ENCODE peak calls at places on chromosomes 2 and 18, in five cellular contexts. E is MM.1S; Z is CD4-positive, alpha-beta T cell; P is heart right ventricle; X is naive thymus-derived CD4-positive, alpha-beta T cell. R is an unnamed sample.

GRCh38 chr2:28360742-28361293 is 31.8 kb upstream of the FOSL2 start:
- DNase-seq in E (no peak), Z (no peak), P (peak; percentile 60), X (no peak), R (no peak)

GRCh38 chr18:69840445-69840844 is 107.2 kb downstream of the CD226 start:
- DNase-seq in E (no peak), Z (no peak), P (no peak), X (no peak), R (no peak)

GRCh38 chr18:61413388-61413787 is 80.2 kb downstream of the CDH20 start:
- DNase-seq in E (no peak), Z (no peak), P (no peak), X (no peak), R (no peak)

GRCh38 chr2:1775511-1776035 is 31.3 kb upstream of the PXDN start:
- DNase-seq in E (no peak), Z (no peak), P (no peak), X (no peak), R (no peak)

GRCh38 chr2:30230855-30231725 is at the start of gene LBH:
- DNase-seq in E (peak; percentile 46), Z (peak; percentile 88), P (peak; percentile 90), X (peak; percentile 90), R (no peak)

GRCh38 chr2:27636766-27637165 is 7.9 kb downstream of the GPN1 start:
- DNase-seq in E (no peak), Z (no peak), P (no peak), X (no peak), R (no peak)

GRCh38 chr2:101921319-101921960 is 70.3 kb upstream of the IL1R2 start:
- DNase-seq in E (no peak), Z (no peak), P (no peak), X (no peak), R (no peak)

GRCh38 chr2:210195066-210195852 is 24.1 kb upstream of the KANSL1L start:
- DNase-seq in E (peak; percentile 66), Z (no peak), P (no peak), X (no peak), R (peak; percentile 30)

GRCh38 chr2:29187926-29188325 is 72.7 kb downstream of the CLIP4 start:
- DNase-seq in E (no peak), Z (no peak), P (no peak), X (no peak), R (no peak)

GRCh38 chr2:165897074-165897683 is 56.4 kb downstream of the TTC21B start:
- DNase-seq in E (no peak), Z (no peak), P (no peak), X (no peak), R (no peak)

GRCh38 chr2:68362749-68363148 is 2.3 kb upstream of the PLEK start:
- DNase-seq in E (no peak), Z (no peak), P (no peak), X (no peak), R (no peak)

GRCh38 chr2:58925676-58926081 is 684.6 kb upstream of the FANCL start:
- DNase-seq in E (no peak), Z (no peak), P (no peak), X (no peak), R (no peak)

GRCh38 chr2:208556954-208557601 is 150.5 kb downstream of the PTH2R start:
- DNase-seq in E (no peak), Z (no peak), P (no peak), X (no peak), R (no peak)

GRCh38 chr2:230130668-230131364 is 62.1 kb upstream of the SLC16A14 start:
- DNase-seq in E (no peak), Z (no peak), P (peak; percentile 58), X (no peak), R (peak; percentile 61)

GRCh38 chr2:20144196-20144595 is 80.7 kb downstream of the SDC1 start:
- DNase-seq in E (no peak), Z (no peak), P (no peak), X (no peak), R (no peak)

GRCh38 chr2:71710367-71710766 is 257.0 kb downstream of the DYSF start:
- DNase-seq in E (no peak), Z (no peak), P (no peak), X (no peak), R (no peak)

GRCh38 chr2:177171418-177171865 is 41.2 kb upstream of the HNRNPA3 start:
- DNase-seq in E (no peak), Z (no peak), P (no peak), X (no peak), R (no peak)
- H3K27ac ChIP-seq in E (no peak overlapping the region), Z (no peak overlapping the region), P (no peak overlapping the region), X (no peak overlapping the region), R (peak overlapping the region; percentile 99)

GRCh38 chr2:9653485-9654271 is 22.9 kb upstream of the YWHAQ start:
- DNase-seq in E (no peak), Z (no peak), P (no peak), X (no peak), R (no peak)

GRCh38 chr2:9652898-9653479 is 22.2 kb upstream of the YWHAQ start:
- DNase-seq in E (no peak), Z (no peak), P (no peak), X (no peak), R (no peak)

GRCh38 chr2:9654429-9655100 is 23.8 kb upstream of the YWHAQ start:
- DNase-seq in E (no peak), Z (no peak), P (no peak), X (no peak), R (no peak)

GRCh38 chr2:9650119-9650821 is 19.5 kb upstream of the YWHAQ start:
- DNase-seq in E (no peak), Z (no peak), P (no peak), X (no peak), R (no peak)

GRCh38 chr2:9652267-9652666 is 21.5 kb upstream of the YWHAQ start:
- DNase-seq in E (no peak), Z (no peak), P (no peak), X (no peak), R (no peak)
- H3K27ac ChIP-seq in E (no peak overlapping the region), Z (no peak overlapping the region), P (no peak overlapping the region), X (no peak overlapping the region), R (peak overlapping the region; percentile 42)

DNA sequence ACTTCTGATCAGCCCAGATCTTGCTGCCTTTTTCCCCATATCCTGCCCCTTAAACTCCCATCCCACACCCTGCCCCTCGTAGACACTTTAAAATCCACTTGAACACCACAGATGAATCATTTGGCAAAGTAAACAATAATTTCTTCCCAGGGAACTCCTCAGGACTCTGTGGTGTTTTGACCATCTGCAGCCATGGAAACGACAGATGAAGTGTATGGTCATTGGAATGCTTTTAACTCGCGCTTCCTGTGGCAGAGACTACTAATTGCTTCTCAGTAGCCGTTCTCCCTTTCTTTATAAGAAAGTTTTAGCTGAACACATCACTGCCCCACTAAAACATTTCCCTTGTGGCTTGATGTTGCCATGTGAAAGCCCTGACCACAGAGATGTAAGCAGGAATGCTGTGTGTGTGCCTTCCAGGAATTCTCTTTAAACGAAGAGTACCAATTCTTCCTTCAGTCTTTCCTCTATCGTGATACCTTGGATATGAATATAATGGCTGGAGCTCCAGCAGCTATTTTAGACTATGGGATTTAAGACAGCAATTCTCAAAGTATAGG is 92.7 kb upstream of the PARD3B start:
- DNase-seq in E (no peak), Z (no peak), P (no peak), X (no peak), R (peak; percentile 18)
- H3K27ac ChIP-seq in E (no peak overlapping the region), Z (no peak overlapping the region), P (peak overlapping the region; percentile 20), X (no peak overlapping the region), R (no peak overlapping the region)

GRCh38 chr2:219570194-219570923 is 980 bp downstream of the OBSL1 start:
- DNase-seq in E (no peak), Z (no peak), P (peak; percentile 52), X (no peak), R (no peak)
- H3K27ac ChIP-seq in E (no peak overlapping the region), Z (no peak overlapping the region), P (peak overlapping the region; percentile 65), X (no peak overlapping the region), R (peak overlapping the region; percentile 23)

DNA sequence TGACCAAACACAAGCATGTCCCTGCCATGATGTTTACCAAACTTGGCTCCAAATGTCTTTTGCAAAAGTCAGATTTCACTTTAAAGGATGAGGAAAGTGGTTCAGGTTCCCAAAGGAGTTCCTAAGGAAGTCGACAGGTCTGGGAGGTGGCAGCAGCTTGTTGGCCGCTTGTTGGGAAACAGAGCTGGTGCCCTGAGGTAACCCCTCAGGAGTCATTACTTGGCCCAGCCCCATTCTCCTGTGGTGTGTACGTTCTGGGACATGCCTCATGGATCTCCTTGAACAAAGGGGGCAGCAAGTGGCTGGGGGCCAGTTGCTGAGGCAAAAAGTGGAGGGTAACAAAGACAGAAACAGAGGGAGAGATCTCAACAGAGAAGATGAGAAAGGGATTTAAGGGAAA is 10.9 kb downstream of the TMBIM1 start:
- DNase-seq in E (no peak), Z (no peak), P (no peak), X (no peak), R (no peak)
- H3K27ac ChIP-seq in E (no peak overlapping the region), Z (peak overlapping the region; percentile 50), P (peak overlapping the region; percentile 99), X (no peak overlapping the region), R (no peak overlapping the region)

DNA sequence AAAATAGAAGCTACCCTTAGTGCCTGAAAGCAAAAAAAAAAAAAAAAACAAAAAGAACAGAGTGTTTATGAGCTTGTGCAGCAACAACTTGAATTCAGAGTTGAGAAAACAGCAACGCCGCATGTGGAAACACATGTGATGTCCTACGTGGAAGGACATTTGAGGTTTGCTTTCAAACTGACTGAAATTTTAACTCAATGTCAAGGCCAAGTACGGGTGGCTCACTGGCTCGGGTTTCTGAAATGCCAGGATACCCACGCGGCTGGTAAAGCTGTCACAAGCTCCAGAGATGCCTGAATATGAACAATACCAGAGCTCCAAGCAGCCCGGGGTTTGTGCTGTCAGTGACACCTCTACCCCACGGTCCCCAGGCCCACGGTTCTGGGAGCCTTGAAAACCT is 72.2 kb upstream of the THOC1 start:
- DNase-seq in E (no peak), Z (no peak), P (no peak), X (no peak), R (no peak)
- H3K27ac ChIP-seq in E (no peak overlapping the region), Z (no peak overlapping the region), P (no peak overlapping the region), X (no peak overlapping the region), R (no peak overlapping the region)

DNA sequence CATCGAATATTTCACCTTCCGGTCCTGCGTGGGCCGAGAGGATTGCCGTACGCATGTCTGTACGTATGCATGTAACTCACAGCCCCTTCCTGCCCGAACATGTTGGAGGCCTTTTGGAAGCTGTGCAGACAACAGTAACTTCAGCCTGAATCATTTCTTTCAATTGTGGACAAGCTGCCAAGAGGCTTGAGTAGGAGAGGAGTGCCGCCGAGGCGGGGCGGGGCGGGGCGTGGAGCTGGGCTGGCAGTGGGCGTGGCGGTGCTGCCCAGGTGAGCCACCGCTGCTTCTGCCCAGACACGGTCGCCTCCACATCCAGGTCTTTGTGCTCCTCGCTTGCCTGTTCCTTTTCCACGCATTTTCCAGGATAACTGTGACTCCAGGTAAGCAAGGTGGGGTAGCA is at the start of gene SERPINB5:
- DNase-seq in E (no peak), Z (no peak), P (no peak), X (no peak), R (no peak)
- H3K27ac ChIP-seq in E (no peak within 1 kb of the TSS), Z (no peak within 1 kb of the TSS), P (no peak within 1 kb of the TSS), X (no peak within 1 kb of the TSS), R (no peak within 1 kb of the TSS)

R was measured in Panc1.